ENCODE peak calls at places on chromosomes 3 and 15, in five cellular contexts. Y is upper lobe of right lung, G is WERI-Rb-1, T is tibial nerve, C is body of pancreas. K is an unnamed sample.

GRCh38 chr3:29281265-29282228 is 676 bp downstream of the RBMS3 start:
- DNase-seq in G (no peak), C (no peak), Y (no peak), T (no peak), K (peak; percentile 4)

GRCh38 chr3:141302364-141303141 is 65.8 kb upstream of the ZBTB38 start:
- DNase-seq in T (no peak), G (no peak), C (no peak), Y (no peak), K (no peak)

GRCh38 chr3:134059680-134060560 is 30.2 kb upstream of the SLCO2A1 start:
- DNase-seq in G (no peak), Y (no peak), T (no peak), C (no peak), K (peak; percentile 89)

GRCh38 chr15:33068007-33068441 is 126.5 kb downstream of the FMN1 start:
- DNase-seq in T (no peak), C (peak; percentile 71), Y (peak; percentile 90), G (no peak), K (peak; percentile 95)

GRCh38 chr3:159892171-159892791 is 96.4 kb upstream of the IL12A start:
- DNase-seq in T (no peak), Y (no peak), G (no peak), C (peak; percentile 17), K (no peak)

GRCh38 chr3:184584001-184584891 is 22.7 kb downstream of the EPHB3 start:
- DNase-seq in Y (no peak), G (peak; percentile 88), T (no peak), C (no peak), K (no peak)

GRCh38 chr3:129651316-129652202 is 45.1 kb upstream of the PLXND1 start:
- DNase-seq in Y (no peak), C (no peak), T (no peak), G (no peak), K (no peak)

GRCh38 chr15:74108111-74108510 is 22.3 kb upstream of the ISLR2 start:
- DNase-seq in T (no peak), C (no peak), Y (peak; percentile 49), G (no peak), K (no peak)

GRCh38 chr15:48391950-48392349 is 60.7 kb downstream of the DUT start:
- DNase-seq in T (no peak), G (no peak), C (no peak), Y (no peak), K (no peak)

GRCh38 chr15:74565381-74566085 is 24.5 kb downstream of the ARID3B start:
- DNase-seq in G (peak; percentile 74), C (no peak), Y (no peak), T (no peak), K (no peak)

GRCh38 chr15:32819406-32819930 is 101.7 kb downstream of the GREM1 start:
- DNase-seq in T (no peak), C (no peak), G (no peak), Y (no peak), K (no peak)

GRCh38 chr3:41418961-41419691 is 219.8 kb downstream of the CTNNB1 start:
- DNase-seq in C (no peak), G (no peak), Y (no peak), T (no peak), K (no peak)

GRCh38 chr3:34053631-34054030 is 255.2 kb downstream of the PDCD6IP start:
- DNase-seq in C (no peak), T (no peak), Y (no peak), G (no peak), K (no peak)

GRCh38 chr15:80247320-80247719 is 4.7 kb downstream of the CTXND1 start:
- DNase-seq in C (no peak), T (no peak), G (no peak), Y (no peak), K (no peak)

GRCh38 chr15:74302821-74303359 is 64.6 kb downstream of the CYP11A1 start:
- DNase-seq in G (peak; percentile 92), C (peak; percentile 41), Y (no peak), T (no peak), K (peak; percentile 24)

GRCh38 chr15:27707216-27707710 is 391.9 kb downstream of the OCA2 start:
- DNase-seq in G (no peak), T (no peak), C (no peak), Y (no peak), K (no peak)
- H3K9me3 ChIP-seq in G (peaks cover 13% of the 10 kb centered on the region), T (no peaks in the 10 kb centered on the region), C (no peaks in the 10 kb centered on the region), Y (no peaks in the 10 kb centered on the region), K (no peaks in the 10 kb centered on the region)

GRCh38 chr3:7285502-7285901 is 424.6 kb downstream of the GRM7 start:
- DNase-seq in C (peak; percentile 65), T (no peak), Y (no peak), G (peak; percentile 18), K (peak; percentile 12)

GRCh38 chr3:7275396-7275795 is 414.5 kb downstream of the GRM7 start:
- DNase-seq in C (no peak), Y (no peak), G (no peak), T (no peak), K (no peak)

GRCh38 chr3:7282988-7283387 is 422.1 kb downstream of the GRM7 start:
- DNase-seq in G (no peak), T (no peak), C (no peak), Y (no peak), K (no peak)

DNA sequence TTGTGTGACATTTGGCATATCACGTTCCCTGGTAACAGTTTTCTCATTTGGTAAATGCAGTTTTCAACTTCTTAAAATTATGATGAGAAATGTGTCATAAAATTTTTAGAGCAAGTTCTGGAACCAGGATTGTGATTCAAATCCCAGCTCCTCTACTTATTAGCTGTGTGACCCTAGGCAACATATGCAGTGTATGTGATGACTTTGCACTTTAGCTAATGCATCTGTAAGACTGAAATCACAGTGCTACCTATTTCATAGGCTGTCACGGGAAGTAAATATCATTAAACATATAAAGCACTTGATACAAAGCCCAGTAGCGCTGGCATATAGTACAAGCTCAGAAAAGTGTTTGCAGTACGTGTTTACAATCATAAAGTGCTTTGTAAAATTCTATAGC is 419.4 kb downstream of the GRM7 start:
- DNase-seq in C (no peak), T (no peak), Y (no peak), G (no peak), K (no peak)
- H3K27ac ChIP-seq in C (no peak overlapping the region), T (no peak overlapping the region), Y (no peak overlapping the region), G (no peak overlapping the region), K (no peak overlapping the region)

GRCh38 chr3:146159616-146160232 is 1.3 kb downstream of the PLOD2 start:
- DNase-seq in G (no peak), C (no peak), Y (no peak), T (no peak), K (peak; percentile 25)
- H3K4me3 ChIP-seq in G (peak overlapping the region; percentile 87), C (peak overlapping the region; percentile 63), Y (peak overlapping the region; percentile 76), T (peak overlapping the region; percentile 81), K (peak overlapping the region; percentile 86)

DNA sequence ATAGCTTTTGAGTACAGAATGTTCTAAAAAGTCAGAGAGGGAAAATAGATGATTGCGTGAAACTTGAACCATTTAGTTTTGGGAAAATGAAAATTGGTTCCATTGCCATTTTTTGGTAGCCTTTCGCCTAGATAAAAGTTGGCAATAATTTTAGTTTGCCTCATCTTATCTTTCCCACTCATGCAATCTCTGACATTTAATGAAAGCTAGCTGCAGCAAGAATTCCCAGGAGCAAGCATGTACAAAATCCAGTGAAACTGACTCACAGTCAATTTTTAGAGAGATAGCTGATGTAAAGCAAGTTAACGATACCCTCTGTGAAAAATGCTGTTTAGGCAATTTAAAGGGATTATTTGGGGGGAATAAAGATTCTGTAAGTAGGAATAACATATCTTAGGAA is 797.4 kb downstream of the GRM7 start:
- DNase-seq in T (no peak), C (no peak), G (no peak), Y (no peak), K (no peak)
- H3K9me3 ChIP-seq in T (no peaks in the 10 kb centered on the region), C (no peaks in the 10 kb centered on the region), G (no peaks in the 10 kb centered on the region), Y (no peaks in the 10 kb centered on the region), K (no peaks in the 10 kb centered on the region)

GRCh38 chr15:94298359-94298758 is 67.0 kb downstream of the MCTP2 start:
- DNase-seq in C (no peak), T (no peak), G (no peak), Y (no peak), K (no peak)

GRCh38 chr15:94297543-94297942 is 66.2 kb downstream of the MCTP2 start:
- DNase-seq in G (no peak), Y (no peak), C (no peak), T (no peak), K (peak; percentile 31)

GRCh38 chr15:94294556-94294955 is 63.2 kb downstream of the MCTP2 start:
- DNase-seq in G (no peak), C (no peak), T (no peak), Y (no peak), K (no peak)

GRCh38 chr15:94295275-94295674 is 63.9 kb downstream of the MCTP2 start:
- DNase-seq in T (no peak), G (no peak), Y (no peak), C (no peak), K (no peak)

GRCh38 chr15:94293411-94294402 is 62.3 kb downstream of the MCTP2 start:
- DNase-seq in T (no peak), Y (no peak), C (peak; percentile 40), G (no peak), K (peak; percentile 68)
- H3K27ac ChIP-seq in T (no peak overlapping the region), Y (peak overlapping the region; percentile 13), C (no peak overlapping the region), G (no peak overlapping the region), K (peak overlapping the region; percentile 54)

GRCh38 chr3:187961366-187961765 is 192.6 kb upstream of the LPP start:
- DNase-seq in G (no peak), C (no peak), T (no peak), Y (no peak), K (no peak)
- H3K4me3 ChIP-seq in G (no peak overlapping the region), C (no peak overlapping the region), T (no peak overlapping the region), Y (no peak overlapping the region), K (no peak overlapping the region)

GRCh38 chr3:775178-775885 is 317.5 kb upstream of the CNTN6 start:
- DNase-seq in T (no peak), C (no peak), Y (no peak), G (no peak), K (no peak)
- H3K9me3 ChIP-seq in T (no peaks in the 10 kb centered on the region), C (no peaks in the 10 kb centered on the region), Y (peaks cover 4% of the 10 kb centered on the region), G (peaks cover 3% of the 10 kb centered on the region), K (no peaks in the 10 kb centered on the region)

GRCh38 chr3:13016083-13016725 is 57.0 kb downstream of the IQSEC1 start:
- DNase-seq in T (no peak), C (no peak), G (no peak), Y (peak; percentile 81), K (peak; percentile 35)
- H3K27ac ChIP-seq in T (peak overlapping the region; percentile 8), C (no peak overlapping the region), G (peak overlapping the region; percentile 18), Y (peak overlapping the region; percentile 89), K (peak overlapping the region; percentile 85)

GRCh38 chr3:120908803-120909601 is 997 bp downstream of the STXBP5L start:
- DNase-seq in C (no peak), T (no peak), G (peak; percentile 70), Y (no peak), K (no peak)

GRCh38 chr3:120908030-120908802 is at the start of gene STXBP5L:
- DNase-seq in Y (peak; percentile 86), C (peak; percentile 96), G (peak; percentile 94), T (no peak), K (peak; percentile 81)

GRCh38 chr3:120909602-120909878 is 1.5 kb downstream of the STXBP5L start:
- DNase-seq in C (peak; percentile 6), Y (no peak), G (no peak), T (no peak), K (no peak)

DNA sequence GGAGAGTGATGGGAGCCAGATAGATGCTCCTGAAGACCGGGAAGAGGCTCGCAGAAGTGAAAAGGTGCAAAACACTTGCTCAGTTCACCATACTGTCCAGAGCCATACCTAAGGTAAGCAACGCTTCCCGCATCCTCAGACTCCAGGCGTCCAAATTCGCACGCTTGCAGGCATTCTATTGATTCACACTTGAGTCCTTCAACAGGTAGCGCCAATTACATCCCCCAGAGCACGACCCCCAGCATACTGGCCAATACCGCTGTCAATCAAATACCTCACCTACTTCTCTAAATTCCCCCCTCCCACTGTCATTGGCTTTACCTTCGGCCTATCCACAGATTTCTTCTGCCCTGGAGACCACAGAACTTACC is 361 bp upstream of the STXBP5L start:
- DNase-seq in T (no peak), C (no peak), G (no peak), Y (no peak), K (no peak)
- H3K4me3 ChIP-seq in T (no peak overlapping the region), C (no peak overlapping the region), G (peak overlapping the region; percentile 70), Y (no peak overlapping the region), K (no peak overlapping the region)

K was measured in small intestine.